ENCODE peak calls at places on chromosome 12, in four cellular contexts. One of them, this sample, is unnamed.

GRCh38 chr12:28164644-28165313 is 25.5 kb upstream of the CCDC91 start:
- DNase-seq in GDM1: no peak
- DNase-seq in stimulated activated CD4-positive, alpha-beta T cell treated with anti-CD3 and anti-CD28 coated beads, Interleukin-1b, Interleukin-23, amount 100 ng/mL, for 4 hours: no peak
- DNase-seq in Daoy: no peak
- DNase-seq in this sample: no peak

GRCh38 chr12:46617167-46617566 is 208.6 kb downstream of the SLC38A4 start:
- DNase-seq in GDM1: no peak
- DNase-seq in stimulated activated CD4-positive, alpha-beta T cell treated with anti-CD3 and anti-CD28 coated beads, Interleukin-1b, Interleukin-23, amount 100 ng/mL, for 4 hours: no peak
- DNase-seq in Daoy: no peak
- DNase-seq in this sample: no peak

GRCh38 chr12:49048953-49049352 is 11.6 kb downstream of the KMT2D start:
- DNase-seq in GDM1: no peak
- DNase-seq in stimulated activated CD4-positive, alpha-beta T cell treated with anti-CD3 and anti-CD28 coated beads, Interleukin-1b, Interleukin-23, amount 100 ng/mL, for 4 hours: no peak
- DNase-seq in Daoy: no peak
- DNase-seq in this sample: no peak

GRCh38 chr12:104519190-104519857 is 62.6 kb downstream of the CHST11 start:
- DNase-seq in GDM1: peak
- DNase-seq in stimulated activated CD4-positive, alpha-beta T cell treated with anti-CD3 and anti-CD28 coated beads, Interleukin-1b, Interleukin-23, amount 100 ng/mL, for 4 hours: no peak
- DNase-seq in Daoy: no peak
- DNase-seq in this sample: no peak

GRCh38 chr12:25615119-25615518 is 62.0 kb upstream of the LMNTD1 start:
- DNase-seq in GDM1: peak
- DNase-seq in stimulated activated CD4-positive, alpha-beta T cell treated with anti-CD3 and anti-CD28 coated beads, Interleukin-1b, Interleukin-23, amount 100 ng/mL, for 4 hours: no peak
- DNase-seq in Daoy: peak
- DNase-seq in this sample: no peak

GRCh38 chr12:6183689-6184441 is 16.3 kb upstream of the CD9 start:
- DNase-seq in GDM1: no peak
- DNase-seq in stimulated activated CD4-positive, alpha-beta T cell treated with anti-CD3 and anti-CD28 coated beads, Interleukin-1b, Interleukin-23, amount 100 ng/mL, for 4 hours: no peak
- DNase-seq in Daoy: no peak
- DNase-seq in this sample: no peak

GRCh38 chr12:44876554-44877275 is 600 bp upstream of the NELL2 start:
- DNase-seq in GDM1: no peak
- DNase-seq in stimulated activated CD4-positive, alpha-beta T cell treated with anti-CD3 and anti-CD28 coated beads, Interleukin-1b, Interleukin-23, amount 100 ng/mL, for 4 hours: no peak
- DNase-seq in Daoy: peak
- DNase-seq in this sample: peak

GRCh38 chr12:91685917-91686316 is 459.7 kb downstream of the BTG1 start:
- DNase-seq in GDM1: no peak
- DNase-seq in stimulated activated CD4-positive, alpha-beta T cell treated with anti-CD3 and anti-CD28 coated beads, Interleukin-1b, Interleukin-23, amount 100 ng/mL, for 4 hours: no peak
- DNase-seq in Daoy: peak
- DNase-seq in this sample: no peak

GRCh38 chr12:56274299-56274698 is 7.6 kb downstream of the COQ10A start:
- DNase-seq in GDM1: no peak
- DNase-seq in stimulated activated CD4-positive, alpha-beta T cell treated with anti-CD3 and anti-CD28 coated beads, Interleukin-1b, Interleukin-23, amount 100 ng/mL, for 4 hours: no peak
- DNase-seq in Daoy: no peak
- DNase-seq in this sample: no peak